ENCODE peak calls at places on chromosomes 7 and 10, in six cellular contexts. F is GM06990, S is breast epithelium, N is neural crest cell, K is endodermal cell, B is IMR-90. L is an unnamed sample.
A peak's percentile ranks its signal among the peaks of the same experiment; 100 is the strongest.

GRCh38 chr10:26567349-26567721 is 129.2 kb downstream of the APBB1IP start:
- DNase-seq in B (no peak), F (no peak), S (no peak), N (peak; percentile 14), K (no peak), L (no peak)

GRCh38 chr7:144391823-144392255 is 11.7 kb downstream of the NOBOX start:
- DNase-seq in K (peak; percentile 48), N (peak; percentile 8), B (peak; percentile 39), S (no peak), F (no peak), L (no peak)

GRCh38 chr7:94145602-94146001 is 141.4 kb upstream of the BET1 start:
- DNase-seq in K (no peak), S (no peak), F (no peak), B (peak; percentile 52), N (no peak), L (no peak)

GRCh38 chr7:5203138-5203537 is 13.1 kb downstream of the WIPI2 start:
- DNase-seq in B (no peak), F (no peak), K (no peak), N (no peak), S (no peak), L (no peak)

GRCh38 chr7:130392456-130392860 is 12.2 kb downstream of the CPA1 start:
- DNase-seq in S (no peak), B (peak; percentile 71), K (no peak), N (no peak), F (no peak), L (no peak)

GRCh38 chr7:106563466-106564150 is 97.3 kb downstream of the CCDC71L start:
- DNase-seq in B (peak; percentile 39), N (no peak), F (no peak), K (no peak), S (no peak), L (no peak)

GRCh38 chr7:45663167-45663921 is 89.2 kb downstream of the ADCY1 start:
- DNase-seq in N (peak; percentile 12), B (peak; percentile 12), F (no peak), K (peak; percentile 87), S (peak; percentile 55), L (no peak)

GRCh38 chr7:89666436-89666835 is 487.8 kb upstream of the STEAP1 start:
- DNase-seq in B (no peak), S (no peak), F (no peak), N (no peak), K (no peak), L (no peak)

GRCh38 chr10:132479603-132480221 is 57.9 kb upstream of the INPP5A start:
- DNase-seq in F (no peak), N (no peak), B (no peak), K (no peak), S (no peak), L (no peak)

GRCh38 chr7:95205821-95206220 is 118.5 kb downstream of the PON1 start:
- DNase-seq in N (no peak), S (no peak), F (no peak), B (peak; percentile 59), K (no peak), L (no peak)

GRCh38 chr7:37893359-37893758 is 23.3 kb downstream of the SFRP4 start:
- DNase-seq in F (no peak), B (no peak), S (no peak), K (no peak), N (no peak), L (no peak)

GRCh38 chr7:27142562-27143021 is 889 bp downstream of the HOXA5 start:
- DNase-seq in K (peak; percentile 63), F (no peak), B (no peak), S (no peak), N (no peak), L (no peak)

GRCh38 chr7:18177815-18178660 is 150.4 kb upstream of the PRPS1L1 start:
- DNase-seq in S (no peak), F (peak; percentile 65), N (no peak), B (no peak), K (peak; percentile 57), L (no peak)

GRCh38 chr10:88651131-88651541 is 13.1 kb upstream of the LIPF start:
- DNase-seq in S (no peak), N (no peak), K (no peak), F (no peak), B (peak; percentile 94), L (no peak)

GRCh38 chr10:61628875-61629513 is 33.7 kb upstream of the CABCOCO1 start:
- DNase-seq in F (no peak), N (no peak), K (peak; percentile 56), S (no peak), B (peak; percentile 95), L (no peak)

GRCh38 chr10:46282460-46283216 is 4.2 kb upstream of the ANTXRL start:
- DNase-seq in N (peak; percentile 24), K (peak; percentile 87), F (peak; percentile 43), B (peak; percentile 62), S (peak; percentile 62), L (no peak)

GRCh38 chr7:25073451-25073850 is 51.6 kb downstream of the CYCS start:
- DNase-seq in N (no peak), B (peak; percentile 86), F (no peak), S (no peak), K (no peak), L (no peak)

GRCh38 chr10:34504534-34504933 is 310.6 kb downstream of the PARD3 start:
- DNase-seq in B (peak; percentile 71), S (no peak), F (no peak), N (no peak), K (peak; percentile 72), L (no peak)

GRCh38 chr7:151168022-151168786 is 710 bp upstream of the GBX1 start:
- DNase-seq in K (peak; percentile 92), F (peak; percentile 57), N (peak; percentile 53), S (no peak), B (no peak), L (peak; percentile 59)

GRCh38 chr10:123726826-123727225 is 60.7 kb downstream of the GPR26 start:
- DNase-seq in S (no peak), B (no peak), K (no peak), F (no peak), N (no peak), L (no peak)

GRCh38 chr10:5551531-5552375 is 27.0 kb downstream of the CALML3 start:
- DNase-seq in K (no peak), B (peak; percentile 47), S (peak; percentile 57), N (no peak), F (peak; percentile 35), L (peak; percentile 1)

GRCh38 chr10:13775786-13776780 is 189.3 kb downstream of the PRPF18 start:
- DNase-seq in K (no peak), N (no peak), F (no peak), B (peak; percentile 93), S (no peak), L (no peak)

GRCh38 chr7:48299580-48300169 is 128.4 kb downstream of the ABCA13 start:
- DNase-seq in S (no peak), N (peak; percentile 74), K (peak; percentile 85), B (peak; percentile 80), F (no peak), L (peak; percentile 73)
- TF ChIP-seq CTCF in S (peak; percentile 50), N (peak; percentile 91), K (peak; percentile 87), B (peak; percentile 82), F (peak; percentile 77), L (peak; percentile 71)

GRCh38 chr10:90865400-90865799 is 6.4 kb upstream of the RPP30 start:
- DNase-seq in F (no peak), N (no peak), B (peak; percentile 36), S (no peak), K (no peak), L (no peak)

GRCh38 chr10:90860790-90861189 is 3.0 kb upstream of the HTR7 start:
- DNase-seq in N (no peak), K (no peak), F (no peak), B (no peak), S (no peak), L (no peak)

GRCh38 chr10:90859321-90859751 is 1.5 kb upstream of the HTR7 start:
- DNase-seq in F (no peak), B (peak; percentile 79), K (no peak), N (no peak), S (no peak), L (no peak)

GRCh38 chr10:90866050-90866598 is 5.7 kb upstream of the RPP30 start:
- DNase-seq in F (no peak), S (no peak), N (no peak), B (no peak), K (no peak), L (no peak)

DNA sequence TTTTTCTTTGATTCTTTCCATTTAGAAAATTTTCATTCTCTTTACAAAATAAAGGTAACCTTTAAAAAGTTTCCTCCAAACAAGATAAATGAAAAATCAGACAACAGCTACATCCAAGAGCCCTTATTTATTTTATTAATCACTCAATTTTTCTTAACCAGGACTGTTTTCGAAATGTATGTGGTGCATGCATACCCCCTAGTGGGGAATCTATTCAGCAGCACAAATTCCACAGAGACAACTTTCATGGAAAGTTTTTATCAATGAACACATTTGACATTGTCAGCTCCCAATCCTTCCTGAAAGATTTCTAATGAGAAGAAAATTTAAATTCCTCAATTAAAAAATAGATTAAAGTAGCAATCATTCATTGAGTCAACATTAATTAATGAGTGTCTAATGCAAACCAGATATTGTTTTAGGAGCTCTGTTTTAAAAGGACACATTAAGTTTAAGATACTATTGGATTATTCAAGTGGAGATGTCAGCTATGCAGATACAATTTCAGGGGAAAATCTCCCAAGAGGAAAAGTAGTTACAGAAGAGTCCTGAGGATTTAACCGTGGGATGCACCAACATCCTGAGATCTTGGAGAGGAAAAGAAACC is 5.2 kb upstream of the HTR7 start:
- DNase-seq in F (no peak), S (no peak), K (no peak), N (no peak), B (peak; percentile 47), L (no peak)
- TF ChIP-seq CTCF in F (peak; percentile 60), S (peak; percentile 69), K (peak; percentile 80), N (peak; percentile 83), B (peak; percentile 89), L (peak; percentile 81)

DNA sequence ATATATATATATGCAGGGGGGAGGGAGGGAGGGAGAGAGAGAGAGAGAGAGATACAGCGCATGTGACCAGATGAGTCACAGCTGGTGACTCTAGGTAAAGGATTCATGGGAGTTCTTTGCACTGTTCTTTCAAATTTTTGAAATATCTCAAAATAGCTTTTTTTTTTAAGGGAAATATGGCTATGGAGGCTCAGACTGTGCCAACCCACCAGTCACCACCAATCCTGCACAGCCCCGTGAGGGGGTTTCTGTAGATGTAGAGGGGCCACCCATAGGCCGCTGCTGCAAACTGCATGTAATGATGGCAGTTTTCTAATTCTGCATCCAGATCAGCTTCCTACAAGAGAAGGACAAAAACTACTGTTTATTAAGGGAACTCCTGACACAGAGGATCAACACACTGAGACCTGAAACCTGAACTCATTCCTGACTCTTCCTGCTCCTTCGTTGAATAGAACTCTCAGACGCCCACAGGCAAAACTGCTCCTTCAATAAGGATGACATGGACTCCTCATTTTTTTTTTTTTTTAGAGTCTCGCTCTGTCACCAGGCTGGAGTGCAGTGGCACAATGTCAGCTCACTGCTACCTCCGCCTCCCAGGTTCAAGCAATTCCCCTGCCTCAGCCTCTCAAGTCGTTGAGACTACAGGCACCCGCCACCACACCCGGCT is 17.3 kb downstream of the DAGLB start:
- DNase-seq in B (peak; percentile 80), K (peak; percentile 69), N (no peak), F (no peak), S (no peak), L (no peak)
- TF ChIP-seq CTCF in B (peak; percentile 17), K (peak; percentile 65), N (peak; percentile 31), F (peak; percentile 23), S (no peak), L (no peak)

DNA sequence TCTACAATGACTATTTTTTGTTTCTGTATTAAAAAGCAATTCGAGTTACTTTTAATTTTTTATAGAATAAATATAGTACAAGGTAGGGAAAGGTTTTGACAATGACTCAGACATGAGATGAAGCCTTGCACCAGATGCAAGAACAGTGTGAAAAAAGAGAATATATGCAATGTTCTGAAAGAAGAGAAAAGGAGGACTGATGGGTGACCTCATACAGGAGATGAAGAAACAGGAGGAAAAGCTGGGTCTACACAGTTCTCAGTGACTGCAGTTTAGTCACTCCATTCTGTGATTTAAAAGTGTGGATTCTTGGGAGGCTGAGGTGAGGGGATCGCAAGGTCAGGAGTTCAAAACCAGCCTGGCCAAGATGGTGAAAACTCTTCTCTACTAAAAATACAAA is 38.3 kb upstream of the YAE1 start:
- DNase-seq in K (no peak), N (no peak), F (no peak), S (no peak), B (peak; percentile 10), L (no peak)
- TF ChIP-seq CTCF in K (no peak), N (no peak), F (no peak), S (no peak), B (no peak), L (no peak)